ENCODE peak calls at places on chromosome 11, in four cellular contexts. E, P, A and Q are unnamed samples.

GRCh38 chr11:72038491-72038890 is 39.8 kb downstream of the IL18BP start:
- DNase-seq in E (no peak), P (peak; percentile 57), A (no peak), Q (no peak)

GRCh38 chr11:65452806-65453490 is 30.4 kb downstream of the NEAT1 start:
- DNase-seq in P (no peak), A (no peak), E (no peak), Q (no peak)

GRCh38 chr11:122229611-122230386 is 113.8 kb upstream of the BLID start:
- DNase-seq in E (no peak), A (peak; percentile 26), P (no peak), Q (no peak)

GRCh38 chr11:70608568-70609314 is 210.4 kb downstream of the CTTN start:
- DNase-seq in A (peak; percentile 41), P (no peak), E (no peak), Q (no peak)

GRCh38 chr11:69166186-69167115 is 10.7 kb downstream of the SMIM38 start:
- DNase-seq in P (no peak), E (peak; percentile 62), A (no peak), Q (no peak)

GRCh38 chr11:50423208-50423607 is 390.5 kb downstream of the OR4C45 start:
- DNase-seq in P (no peak), E (no peak), A (no peak), Q (no peak)

GRCh38 chr11:104852811-104853210 is 45.4 kb downstream of the CASP12 start:
- DNase-seq in E (no peak), A (no peak), P (no peak), Q (no peak)

GRCh38 chr11:110490886-110491285 is 61.1 kb downstream of the FDX1 start:
- DNase-seq in A (no peak), E (no peak), P (no peak), Q (no peak)

GRCh38 chr11:119765628-119766027 is 36.6 kb upstream of the NECTIN1 start:
- DNase-seq in A (no peak), P (no peak), E (no peak), Q (no peak)

GRCh38 chr11:122165972-122166371 is 50.0 kb upstream of the BLID start:
- DNase-seq in A (no peak), P (no peak), E (no peak), Q (no peak)

GRCh38 chr11:79119491-79120284 is 321.1 kb downstream of the TENM4 start:
- DNase-seq in E (no peak), A (no peak), P (no peak), Q (no peak)

GRCh38 chr11:73200256-73200655 is 17.8 kb upstream of the P2RY2 start:
- DNase-seq in A (no peak), P (no peak), E (no peak), Q (peak; percentile 19)

GRCh38 chr11:11821899-11822298 is 19.9 kb upstream of the USP47 start:
- DNase-seq in E (no peak), P (no peak), A (no peak), Q (no peak)

GRCh38 chr11:87322570-87322969 is 284.8 kb downstream of the TMEM135 start:
- DNase-seq in A (no peak), P (no peak), E (no peak), Q (no peak)

GRCh38 chr11:69915501-69916250 is 96.5 kb upstream of the FGF3 start:
- DNase-seq in P (peak; percentile 85), E (peak; percentile 79), A (peak; percentile 93), Q (no peak)

GRCh38 chr11:45603930-45604682 is 61.3 kb downstream of the CHST1 start:
- DNase-seq in E (no peak), A (no peak), P (peak; percentile 53), Q (no peak)

GRCh38 chr11:128905345-128906184 is 14.4 kb downstream of the KCNJ5 start:
- DNase-seq in P (no peak), A (peak; percentile 56), E (no peak), Q (no peak)

GRCh38 chr11:35288311-35288710 is 131.0 kb downstream of the SLC1A2 start:
- DNase-seq in A (no peak), E (no peak), P (no peak), Q (no peak)

GRCh38 chr11:130448416-130449068 is at the start of gene ADAMTS15:
- DNase-seq in P (peak; percentile 91), E (no peak), A (peak; percentile 91), Q (peak; percentile 66)

GRCh38 chr11:125494987-125495725 is 909 bp downstream of the FEZ1 start:
- DNase-seq in E (peak; percentile 79), P (peak; percentile 37), A (peak; percentile 68), Q (no peak)

GRCh38 chr11:82405392-82405791 is 328.3 kb downstream of the FAM181B start:
- DNase-seq in P (no peak), A (no peak), E (no peak), Q (no peak)

GRCh38 chr11:124108158-124108557 is 7.1 kb upstream of the VWA5A start:
- DNase-seq in P (no peak), A (no peak), E (no peak), Q (no peak)

GRCh38 chr11:75188671-75189070 is 37.8 kb downstream of the SLCO2B1 start:
- DNase-seq in A (no peak), E (no peak), P (no peak), Q (no peak)

GRCh38 chr11:102155676-102156075 is 45.4 kb downstream of the YAP1 start:
- DNase-seq in A (no peak), E (no peak), P (no peak), Q (peak; percentile 61)

GRCh38 chr11:62671272-62671603 is 235 bp upstream of the UQCC3 start:
- DNase-seq in E (no peak), P (no peak), A (no peak), Q (no peak)

GRCh38 chr11:92941676-92942571 is 27.5 kb upstream of the MTNR1B start:
- DNase-seq in E (no peak), P (no peak), A (peak; percentile 7), Q (no peak)

GRCh38 chr11:61011950-61012830 is 40.7 kb downstream of the CD6 start:
- DNase-seq in A (no peak), P (no peak), E (peak; percentile 74), Q (no peak)

GRCh38 chr11:14529933-14530332 is 9.7 kb upstream of the PSMA1 start:
- DNase-seq in A (no peak), E (no peak), P (no peak), Q (no peak)

GRCh38 chr11:78646564-78647185 is 72.0 kb upstream of the NARS2 start:
- DNase-seq in P (no peak), A (peak; percentile 60), E (no peak), Q (peak; percentile 34)

GRCh38 chr11:94449437-94449836 is 44.2 kb downstream of the MRE11 start:
- DNase-seq in A (no peak), P (no peak), E (no peak), Q (peak; percentile 71)

GRCh38 chr11:6234314-6235031 is at the start of gene FHIP1B:
- DNase-seq in E (peak; percentile 100), A (peak; percentile 98), P (peak; percentile 99), Q (peak; percentile 99)

GRCh38 chr11:111526501-111526900 is 11.9 kb downstream of the HOATZ start:
- DNase-seq in P (no peak), A (no peak), E (no peak), Q (no peak)

GRCh38 chr11:111531156-111531555 is 9.4 kb upstream of the LAYN start:
- DNase-seq in A (no peak), P (no peak), E (no peak), Q (no peak)

GRCh38 chr11:111527279-111527678 is 12.7 kb downstream of the HOATZ start:
- DNase-seq in A (no peak), P (no peak), E (no peak), Q (no peak)

GRCh38 chr11:111530091-111530490 is 10.4 kb upstream of the LAYN start:
- DNase-seq in E (no peak), P (no peak), A (no peak), Q (no peak)

GRCh38 chr11:111528557-111528956 is 12.0 kb upstream of the LAYN start:
- DNase-seq in P (no peak), A (no peak), E (no peak), Q (no peak)
- TF ChIP-seq CTCF in P (no peak), A (no peak), E (no peak), Q (peak; percentile 42)

GRCh38 chr11:9143726-9144125 is 52.3 kb upstream of the SCUBE2 start:
- DNase-seq in A (no peak), E (no peak), P (no peak), Q (no peak)
- TF ChIP-seq CTCF in A (no peak), E (no peak), P (no peak), Q (no peak)

GRCh38 chr11:16603245-16603644 is 135.2 kb upstream of the C11orf58 start:
- DNase-seq in P (no peak), A (no peak), E (no peak), Q (no peak)
- TF ChIP-seq CTCF in P (no peak), A (no peak), E (no peak), Q (no peak)

GRCh38 chr11:121029813-121030445 is 6.0 kb downstream of the TBCEL start:
- DNase-seq in A (no peak), E (no peak), P (no peak), Q (no peak)
- TF ChIP-seq CTCF in A (no peak), E (no peak), P (no peak), Q (no peak)

DNA sequence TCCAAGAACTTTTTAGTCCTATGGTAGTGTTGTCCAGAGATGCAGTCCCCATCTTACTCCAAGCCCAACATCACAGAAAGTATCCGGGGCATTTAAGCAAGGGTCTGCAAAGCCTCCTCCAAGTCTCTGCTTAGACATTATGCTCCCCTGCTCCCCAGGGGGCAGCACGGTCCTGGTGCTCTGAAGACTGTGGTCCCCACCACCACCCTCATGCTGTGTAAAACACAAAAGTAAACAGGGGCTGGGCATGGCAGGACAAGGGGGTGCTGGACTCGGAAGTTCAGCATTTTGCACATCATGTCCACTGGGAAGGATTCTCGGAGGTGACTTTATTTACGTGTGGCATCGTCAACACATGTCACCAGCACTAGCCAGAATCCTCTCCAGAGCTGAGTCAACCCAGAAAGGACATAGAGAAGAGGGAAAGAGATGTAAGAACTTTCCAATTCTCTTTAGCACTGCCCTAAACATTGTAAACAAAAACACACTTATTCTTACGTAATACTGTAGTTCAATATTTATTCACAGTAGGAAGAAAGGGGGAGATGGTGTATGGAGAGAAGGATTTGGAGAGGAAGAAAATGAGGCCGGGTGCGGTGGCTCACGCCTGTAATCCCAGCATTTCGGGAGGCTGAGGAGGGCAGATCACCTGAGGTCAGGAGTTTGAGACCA is 37.7 kb downstream of the TCIRG1 start:
- DNase-seq in E (no peak), A (no peak), P (no peak), Q (no peak)
- TF ChIP-seq CTCF in E (peak; percentile 29), A (no peak), P (no peak), Q (no peak)

DNA sequence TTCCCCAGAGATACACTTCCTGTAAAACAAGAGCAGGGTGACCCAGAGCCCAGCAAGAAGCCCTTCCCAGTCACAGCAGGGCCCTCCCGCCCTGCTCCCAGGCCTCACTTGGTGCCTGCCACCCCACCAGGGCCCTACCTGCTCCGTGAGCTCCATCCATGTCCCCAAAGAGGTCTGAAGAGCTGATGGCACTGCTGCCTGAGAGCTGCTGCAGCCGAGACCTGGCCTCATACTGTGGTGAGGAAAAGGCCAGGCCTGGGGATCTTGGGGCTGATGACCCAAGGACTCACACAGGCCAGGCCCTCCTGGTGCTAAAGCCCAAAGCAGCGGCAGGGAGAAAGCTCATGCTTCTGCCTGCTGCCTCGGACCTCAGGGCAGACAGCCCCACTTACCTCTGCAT is 10.3 kb downstream of the ARFGAP2 start:
- DNase-seq in A (no peak), E (no peak), P (no peak), Q (no peak)
- TF ChIP-seq CTCF in A (no peak), E (no peak), P (no peak), Q (no peak)

GRCh38 chr11:59142530-59143507 is at the start of gene FAM111A:
- DNase-seq in A (peak; percentile 85), P (peak; percentile 86), E (peak; percentile 97), Q (peak; percentile 97)
- TF ChIP-seq CTCF in A (peak; percentile 32), P (no peak), E (peak; percentile 13), Q (peak; percentile 64)

GRCh38 chr11:1838077-1838425 is 730 bp upstream of the TNNI2 start:
- DNase-seq in A (no peak), P (no peak), E (no peak), Q (no peak)
- TF ChIP-seq CTCF in A (no peak), P (no peak), E (no peak), Q (no peak)